ENCODE peak calls at places on chromosomes 5 and 9, in nine cellular contexts. B is adrenal gland, U is sigmoid colon, T is MM.1S, F is gastrocnemius medialis, X is heart right ventricle, V is colonic mucosa, L is transverse colon, R is GM12878. K is an unnamed sample. For H3K9me3 and H3K4me1, the result is how much of the 10 kb centered on the place peaks cover.

GRCh38 chr5:177425196-177425800 is 1.2 kb upstream of the GRK6 start:
- DNase-seq in B (no peak), U (no peak), T (no peak), F (no peak), X (no peak), V (no peak), L (no peak), R (no peak), K (no peak)

GRCh38 chr9:105154723-105155191 is 89.7 kb upstream of the SLC44A1 start:
- DNase-seq in B (no peak), U (no peak), T (no peak), F (no peak), X (no peak), V (no peak), L (no peak), R (no peak), K (no peak)

GRCh38 chr9:90830977-90831376 is 29.4 kb downstream of the SYK start:
- DNase-seq in B (no peak), U (no peak), T (no peak), F (no peak), X (no peak), V (no peak), L (no peak), R (peak), K (no peak)

GRCh38 chr5:73692166-73692640 is 66.2 kb downstream of the ARHGEF28 start:
- DNase-seq in B (no peak), U (no peak), T (no peak), F (no peak), X (no peak), V (no peak), L (no peak), R (no peak), K (no peak)

GRCh38 chr5:156515799-156516198 is 188.8 kb downstream of the SGCD start:
- DNase-seq in B (no peak), U (no peak), T (no peak), F (no peak), X (no peak), V (no peak), L (no peak), R (no peak), K (no peak)

GRCh38 chr9:7266911-7267555 is 509.3 kb downstream of the KDM4C start:
- DNase-seq in B (no peak), U (no peak), T (no peak), F (no peak), X (no peak), V (peak), L (peak), R (no peak), K (peak)

GRCh38 chr5:43174586-43174985 is 17.4 kb upstream of the NIM1K start:
- DNase-seq in B (no peak), U (no peak), T (no peak), F (no peak), X (no peak), V (no peak), L (no peak), R (no peak), K (no peak)

GRCh38 chr5:109688647-109688998 is 1.1 kb upstream of the MAN2A1 start:
- DNase-seq in B (no peak), U (no peak), T (peak), F (no peak), X (no peak), V (peak), L (peak), R (peak), K (no peak)

GRCh38 chr9:114845373-114845772 is 39.5 kb upstream of the TNFSF15 start:
- DNase-seq in B (no peak), U (no peak), T (no peak), F (no peak), X (no peak), V (no peak), L (no peak), R (no peak), K (no peak)

DNA sequence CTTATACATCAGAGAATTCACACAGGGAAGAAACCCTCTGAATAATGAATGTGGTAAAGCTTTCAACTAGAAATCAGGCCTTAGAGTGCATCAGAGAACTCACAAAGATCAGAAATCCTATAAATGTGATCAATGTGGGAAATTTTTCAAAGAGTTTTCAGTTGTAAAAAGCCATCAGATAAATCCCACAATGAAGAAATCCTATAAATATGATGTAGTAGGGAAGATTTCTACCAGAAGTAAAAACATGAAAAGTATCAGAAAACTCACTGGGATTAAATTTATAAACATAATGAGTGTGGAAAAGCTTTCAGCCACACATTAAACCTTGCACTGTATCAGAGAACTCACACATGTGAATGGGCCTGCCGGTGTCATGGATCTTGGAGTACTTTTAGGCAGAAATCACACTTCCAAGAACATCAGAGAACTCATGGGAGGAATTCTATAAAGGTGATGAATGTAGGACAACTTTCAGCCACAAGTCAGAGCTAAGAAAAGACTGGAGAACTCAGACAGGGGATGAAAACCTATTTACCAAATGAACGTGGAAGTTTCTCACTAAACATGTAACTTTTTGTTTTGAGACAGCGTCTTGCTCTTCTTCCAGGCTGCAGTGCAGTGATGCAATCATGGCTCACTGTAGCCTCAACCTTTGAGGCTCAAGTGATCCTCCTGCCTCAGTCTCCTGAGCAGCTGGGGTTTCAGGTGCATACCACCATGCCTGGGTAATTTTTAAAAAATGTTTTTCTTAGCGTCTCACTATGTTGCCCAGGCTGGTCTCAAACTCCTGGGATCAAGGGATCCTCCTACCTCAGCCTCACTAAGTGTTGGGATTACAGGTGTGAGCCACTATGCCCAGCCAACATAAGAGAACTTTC is 39.5 kb downstream of the ZNF510 start:
- DNase-seq in B (no peak), U (no peak), T (no peak), F (no peak), X (no peak), V (no peak), L (no peak), R (no peak), K (no peak)
- H3K9me3 ChIP-seq in B (under half), U (under half), T (under half), F (under half), X (under half), V (under half), L (under half), R (under half), K (under half)

DNA sequence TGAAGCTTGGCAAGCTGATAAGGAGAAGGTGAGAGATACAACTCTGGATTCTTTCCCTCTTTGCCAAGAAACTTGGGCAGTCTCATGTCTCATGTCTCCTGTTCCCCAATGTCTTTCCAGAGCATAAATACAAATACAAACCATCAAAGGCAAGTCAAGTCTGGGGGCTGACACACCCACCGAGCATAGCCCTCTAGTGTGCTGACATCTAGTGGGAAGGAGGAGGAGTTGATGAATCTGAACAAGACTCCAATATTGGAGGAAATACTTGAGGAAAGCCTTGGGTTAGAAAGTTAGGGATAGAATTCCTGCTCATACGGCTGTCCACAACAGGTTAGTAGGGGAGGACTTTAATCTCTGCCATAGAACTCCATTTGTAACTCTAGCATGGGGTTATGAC is 8.6 kb downstream of the MLANA start:
- DNase-seq in B (no peak), U (no peak), T (no peak), F (no peak), X (no peak), V (no peak), L (no peak), R (no peak), K (no peak)
- TF ChIP-seq CTCF in B (no peak), U (no peak), T (no peak), F (no peak), X (no peak), V (no peak), L (no peak), R (peak), K (no peak)

GRCh38 chr9:14095272-14095671 is 218.7 kb downstream of the NFIB start:
- DNase-seq in B (no peak), U (no peak), T (no peak), F (no peak), X (no peak), V (no peak), L (no peak), R (no peak), K (no peak)
- H3K4me1 ChIP-seq in B (under half), U (under half), T (under half), F (under half), X (under half), V (under half), L (under half), R (under half), K (under half)

GRCh38 chr5:140785905-140786686 is at the start of gene PCDHA1:
- DNase-seq in B (no peak), U (no peak), T (no peak), F (no peak), X (no peak), V (no peak), L (no peak), R (no peak), K (no peak)
- H3K9me3 ChIP-seq in B (under half), U (under half), T (under half), F (under half), X (under half), V (under half), L (under half), R (under half), K (half or more)

DNA sequence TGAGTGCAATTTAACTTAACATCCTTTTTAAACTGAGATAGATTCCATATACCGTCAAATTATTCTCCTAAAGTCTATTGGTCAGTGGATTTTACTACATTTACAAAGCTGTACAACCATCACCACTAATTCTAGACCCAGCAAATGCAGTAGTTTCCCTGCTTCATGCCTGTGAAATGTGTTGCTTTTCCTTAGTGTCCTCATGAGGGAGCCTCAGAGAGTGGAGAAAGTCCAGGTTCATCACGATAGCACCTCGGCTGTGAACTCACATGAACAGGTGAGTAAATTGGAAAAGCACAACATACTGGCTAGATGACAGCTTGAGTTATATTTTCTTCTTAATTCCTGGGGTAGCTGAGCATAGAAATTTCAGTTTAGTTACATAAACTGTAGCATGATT is 653.7 kb downstream of the MTRR start:
- DNase-seq in B (no peak), U (no peak), T (no peak), F (no peak), X (no peak), V (no peak), L (no peak), R (no peak), K (no peak)
- TF ChIP-seq CTCF in B (no peak), U (no peak), T (no peak), F (no peak), X (no peak), V (no peak), L (no peak), R (no peak), K (no peak)

DNA sequence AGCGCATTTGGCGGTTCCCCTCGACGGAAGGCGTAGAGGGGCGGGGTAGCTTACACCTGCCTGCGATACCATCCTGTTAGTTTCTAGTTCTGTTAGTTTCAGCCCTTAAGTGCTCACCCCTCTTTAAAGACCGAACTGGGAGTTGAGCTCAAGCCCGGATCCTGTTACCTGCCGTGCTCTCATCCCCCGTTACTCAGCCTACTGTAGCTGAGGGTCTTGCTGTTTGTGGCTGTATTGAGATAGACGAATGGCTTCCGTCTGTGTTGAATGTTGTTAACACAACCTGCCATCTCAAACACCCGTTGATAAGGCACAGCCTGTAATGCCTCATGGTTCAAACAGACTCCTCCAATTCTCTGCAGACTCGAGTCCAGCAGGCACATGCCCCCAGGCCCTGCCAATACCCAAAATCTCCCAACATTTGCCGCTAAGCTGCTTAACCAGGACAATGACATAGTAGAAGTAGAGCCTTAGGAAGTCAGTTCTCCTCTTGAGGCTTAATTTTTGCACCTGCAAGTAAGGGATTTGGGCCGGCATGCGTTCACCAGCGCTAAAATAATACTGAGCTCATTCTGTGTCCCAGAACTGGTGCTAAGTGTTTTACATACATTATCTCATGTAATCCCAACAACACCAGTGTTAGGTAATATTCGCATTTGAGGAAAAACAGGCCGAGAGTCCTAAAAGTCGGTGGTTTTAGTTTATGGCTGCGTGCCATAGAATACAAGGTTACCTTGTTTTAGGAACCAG is 1.3 kb upstream of the RFX3 start:
- DNase-seq in B (peak), U (no peak), T (peak), F (no peak), X (no peak), V (peak), L (peak), R (no peak), K (peak)
- H3K4me1 ChIP-seq in B (under half), U (under half), T (under half), F (under half), X (under half), V (under half), L (under half), R (under half), K (under half)

DNA sequence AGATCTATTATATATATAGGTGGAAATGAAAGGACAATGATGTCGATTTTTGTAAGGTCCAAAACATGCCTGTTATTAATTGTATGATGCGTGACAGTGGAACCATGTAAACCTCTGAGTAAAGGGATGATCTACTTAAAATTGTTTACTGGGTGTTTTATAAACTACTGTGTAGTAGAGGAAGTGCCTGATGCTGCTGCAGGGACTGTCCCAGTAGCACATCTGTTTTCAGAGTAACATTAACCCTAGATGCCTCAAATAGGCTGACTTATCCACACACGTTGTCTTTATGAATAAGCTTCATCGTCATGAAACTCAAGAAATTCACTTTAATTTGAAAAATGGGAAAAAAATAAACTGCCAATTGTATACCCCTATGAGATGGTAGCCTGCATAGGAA is 1.7 kb downstream of the CAMK4 start:
- DNase-seq in B (no peak), U (no peak), T (no peak), F (no peak), X (no peak), V (no peak), L (no peak), R (no peak), K (no peak)
- H3K9me3 ChIP-seq in B (under half), U (under half), T (under half), F (under half), X (under half), V (under half), L (under half), R (under half), K (under half)

DNA sequence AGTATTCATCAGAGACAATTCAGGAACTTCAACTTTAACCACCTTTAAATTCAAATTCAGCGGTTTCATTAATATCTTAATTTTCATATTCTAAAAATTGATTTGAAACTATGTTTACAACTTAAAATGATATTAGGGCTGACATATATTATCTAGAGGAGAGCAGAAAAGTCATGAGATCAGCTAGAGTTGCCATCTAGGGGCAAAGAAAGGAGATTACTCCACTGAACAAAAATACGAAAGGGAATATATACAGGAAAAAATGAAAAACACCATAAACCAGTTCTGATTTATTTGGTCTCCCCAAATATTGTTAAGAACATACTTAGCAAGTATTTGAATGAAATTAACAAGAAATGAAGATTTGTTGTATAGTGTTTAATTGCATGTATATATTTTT is 946.3 kb downstream of the DTWD2 start:
- DNase-seq in B (no peak), U (no peak), T (peak), F (no peak), X (no peak), V (no peak), L (no peak), R (no peak), K (no peak)
- TF ChIP-seq CTCF in B (no peak), U (no peak), T (peak), F (no peak), X (peak), V (no peak), L (no peak), R (no peak), K (no peak)

DNA sequence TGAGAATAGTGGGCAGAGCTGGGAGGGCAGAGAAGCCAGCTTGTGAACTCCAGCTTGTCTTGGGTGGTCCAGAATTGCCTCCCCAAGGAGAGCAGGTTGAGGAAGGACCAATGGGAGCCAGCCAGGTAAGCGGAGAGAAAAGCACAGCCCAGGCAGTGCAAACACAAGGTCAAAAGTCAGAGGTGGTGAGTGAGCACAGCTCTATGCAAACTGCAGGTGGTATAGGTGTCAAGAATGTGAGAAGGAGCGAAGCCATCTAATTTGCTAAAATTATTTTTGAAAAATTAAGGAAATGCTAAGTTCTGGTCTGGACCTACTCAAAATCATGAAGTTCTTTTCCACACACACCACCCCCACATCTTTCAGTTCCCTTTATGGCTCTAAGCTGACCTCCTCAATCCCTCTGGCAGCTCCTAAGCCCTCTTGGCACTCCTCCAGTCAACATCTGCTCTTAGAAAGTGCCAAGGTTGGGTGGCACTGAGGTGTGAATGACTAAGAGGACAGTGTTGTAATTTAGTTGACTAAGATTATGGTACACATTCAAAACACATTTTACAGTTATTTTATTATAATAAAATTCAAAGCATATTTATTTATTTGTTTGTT is 6.6 kb upstream of the OTULINL start:
- DNase-seq in B (no peak), U (peak), T (no peak), F (peak), X (peak), V (peak), L (peak), R (no peak), K (peak)
- H3K4me1 ChIP-seq in B (under half), U (under half), T (under half), F (under half), X (under half), V (under half), L (under half), R (under half), K (under half)